ENCODE peak calls at places on chromosomes 1 and 21, in five cellular contexts. B, E, H, V and D are unnamed samples.

GRCh38 chr1:34781071-34781843 is at the start of gene GJB3:
- DNase-seq in E (no peak), B (peak), V (no peak), H (no peak), D (no peak)

GRCh38 chr1:15420853-15421465 is 11.3 kb downstream of the EFHD2 start:
- DNase-seq in B (no peak), V (no peak), H (no peak), E (no peak), D (no peak)

GRCh38 chr1:94535879-94536278 is 5.7 kb downstream of the F3 start:
- DNase-seq in E (no peak), V (no peak), H (no peak), B (no peak), D (no peak)

GRCh38 chr1:46134660-46135331 is 2.4 kb upstream of the PIK3R3 start:
- DNase-seq in E (no peak), B (peak), V (no peak), H (no peak), D (no peak)

GRCh38 chr1:159054427-159054826 is 22.1 kb downstream of the AIM2 start:
- DNase-seq in V (no peak), E (no peak), H (no peak), B (peak), D (no peak)

GRCh38 chr1:58975888-58976287 is 192.0 kb upstream of the JUN start:
- DNase-seq in E (no peak), H (no peak), B (no peak), V (no peak), D (no peak)

GRCh38 chr1:75338974-75339483 is 204.8 kb downstream of the LHX8 start:
- DNase-seq in E (no peak), B (no peak), V (no peak), H (no peak), D (no peak)

GRCh38 chr1:201667479-201667878 is 128.6 kb downstream of the NAV1 start:
- DNase-seq in E (no peak), V (no peak), B (no peak), H (no peak), D (no peak)

GRCh38 chr1:168134132-168135041 is 2.3 kb downstream of the GPR161 start:
- DNase-seq in H (no peak), B (no peak), V (no peak), E (no peak), D (no peak)

GRCh38 chr1:213163278-213163711 is 112.3 kb downstream of the RPS6KC1 start:
- DNase-seq in E (no peak), H (no peak), B (peak), V (no peak), D (no peak)

GRCh38 chr1:244548558-244549115 is 87.6 kb downstream of the CATSPERE start:
- DNase-seq in E (no peak), B (no peak), V (no peak), H (no peak), D (no peak)

GRCh38 chr1:193479187-193479586 is 292.8 kb upstream of the B3GALT2 start:
- DNase-seq in V (no peak), H (no peak), E (peak), B (no peak), D (peak)

GRCh38 chr1:240465531-240465940 is 146.4 kb downstream of the GREM2 start:
- DNase-seq in B (peak), H (no peak), V (peak), E (no peak), D (no peak)

GRCh38 chr1:28773105-28773504 is 36.4 kb downstream of the YTHDF2 start:
- DNase-seq in B (no peak), V (no peak), E (no peak), H (no peak), D (no peak)

GRCh38 chr1:112818990-112819689 is 104.0 kb upstream of the PPM1J start:
- DNase-seq in B (peak), E (no peak), H (no peak), V (no peak), D (no peak)
- H3K4me3 ChIP-seq in B (no peak), E (no peak), H (no peak), V (no peak), D (no peak)

DNA sequence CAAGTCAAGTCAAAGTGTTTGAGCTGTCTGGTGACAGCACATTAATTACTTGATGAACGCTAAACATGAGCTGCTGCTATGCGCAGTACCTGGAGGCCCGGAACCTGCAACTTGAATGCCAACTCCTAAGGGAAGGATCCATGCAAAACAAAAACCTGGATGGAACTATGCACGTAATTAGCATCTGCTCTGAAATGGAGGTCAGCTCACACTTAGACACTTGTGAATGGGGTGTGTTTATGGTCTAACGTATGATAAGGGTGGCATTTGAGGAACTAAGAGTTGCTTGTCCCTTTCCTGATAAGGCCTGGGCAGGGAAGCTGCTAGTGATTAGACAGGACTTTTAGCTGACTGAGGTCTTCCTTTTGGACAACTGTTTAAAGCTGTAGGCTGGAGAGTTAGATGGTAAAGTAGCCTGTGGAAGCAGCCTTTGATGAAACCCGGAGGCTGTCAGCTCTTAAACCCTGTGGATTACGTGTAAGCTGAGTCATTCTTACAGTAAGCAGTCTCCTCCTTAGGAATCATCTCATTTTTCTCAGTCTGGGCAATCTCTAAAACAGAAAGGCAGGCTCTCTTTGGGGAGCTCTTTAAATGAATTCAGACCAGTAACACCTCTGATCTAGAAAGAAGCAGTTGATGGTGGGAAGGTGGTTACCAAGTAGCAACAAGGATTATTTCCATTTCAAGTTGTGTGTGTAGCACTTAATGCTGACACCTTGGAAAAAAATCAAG is 6.8 kb downstream of the TENT5C start:
- DNase-seq in H (no peak), B (peak), E (no peak), V (no peak), D (no peak)
- H3K4me3 ChIP-seq in H (no peak), B (no peak), E (no peak), V (no peak), D (peak)

GRCh38 chr1:11692899-11693590 is 1.5 kb downstream of the DRAXIN start:
- DNase-seq in V (no peak), H (no peak), E (peak), B (peak), D (peak)
- H3K4me3 ChIP-seq in V (no peak), H (no peak), E (peak), B (no peak), D (no peak)

DNA sequence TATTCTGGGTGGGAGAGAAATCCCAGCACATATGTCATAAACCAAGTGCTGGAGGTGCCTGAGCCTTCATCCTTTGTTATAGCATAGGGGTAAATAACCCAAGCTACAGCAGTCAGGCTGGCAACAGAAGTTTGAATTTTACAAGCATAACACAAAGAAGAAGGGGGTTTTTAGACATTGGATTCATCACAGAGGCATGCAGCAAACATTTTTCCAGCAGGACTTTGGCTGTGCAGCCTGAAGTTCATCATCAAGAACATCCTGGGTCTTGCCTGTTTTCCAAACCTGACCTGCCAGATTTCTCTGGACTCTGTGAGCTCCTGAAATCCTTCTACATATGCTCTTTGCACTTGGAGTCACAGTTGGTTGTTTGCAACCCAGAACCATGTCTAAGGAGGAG is 16.2 kb downstream of the PTGER3 start:
- DNase-seq in V (no peak), E (no peak), H (no peak), B (peak), D (no peak)
- H3K4me3 ChIP-seq in V (no peak), E (no peak), H (no peak), B (no peak), D (no peak)

GRCh38 chr21:16279658-16280581 is 550.1 kb downstream of the USP25 start:
- DNase-seq in H (peak), V (no peak), E (no peak), B (peak), D (no peak)
- H3K4me3 ChIP-seq in H (peak), V (no peak), E (no peak), B (peak), D (no peak)